ENCODE peak calls at places on chromosomes 7 and 10, in seven cellular contexts. U is neural progenitor cell, H is heart right ventricle, G is ascending aorta, T is Peyer's patch, S is PC-9, D is lower leg skin. N is an unnamed sample.

GRCh38 chr10:12448340-12448728 is 99.0 kb downstream of the CAMK1D start:
- DNase-seq in H (no peak), T (no peak), D (no peak), S (no peak), G (no peak), U (no peak), N (no peak)

GRCh38 chr7:6637544-6638229 is 569 bp downstream of the ZNF316 start:
- DNase-seq in H (no peak), D (no peak), T (peak), S (peak), G (peak), U (peak), N (no peak)

GRCh38 chr10:113187066-113187777 is 237.2 kb downstream of the TCF7L2 start:
- DNase-seq in G (no peak), S (no peak), H (peak), D (no peak), T (no peak), U (no peak), N (no peak)

GRCh38 chr10:111600772-111601171 is 523.9 kb downstream of the ADRA2A start:
- DNase-seq in U (peak), T (no peak), D (no peak), G (no peak), H (peak), S (no peak), N (no peak)

GRCh38 chr7:116139807-116140206 is 70.5 kb upstream of the TES start:
- DNase-seq in G (no peak), D (no peak), S (no peak), H (no peak), U (no peak), T (no peak), N (no peak)

GRCh38 chr7:101700424-101700823 is 71.3 kb upstream of the MYL10 start:
- DNase-seq in T (no peak), H (no peak), D (no peak), U (no peak), G (no peak), S (no peak), N (no peak)

GRCh38 chr7:81367335-81367801 is 402.5 kb downstream of the HGF start:
- DNase-seq in U (no peak), S (no peak), D (peak), T (no peak), H (no peak), G (no peak), N (peak)

GRCh38 chr10:114751856-114752255 is 69.7 kb upstream of the FHIP2A start:
- DNase-seq in S (no peak), D (no peak), H (no peak), U (no peak), T (no peak), G (no peak), N (no peak)

GRCh38 chr10:55630491-55631056 is 730.5 kb downstream of the ZWINT start:
- DNase-seq in T (no peak), S (no peak), G (no peak), D (no peak), U (peak), H (no peak), N (no peak)

GRCh38 chr7:46168671-46169383 is 247.8 kb upstream of the IGFBP3 start:
- DNase-seq in S (no peak), U (no peak), H (no peak), T (no peak), D (peak), G (no peak), N (no peak)

GRCh38 chr10:92920866-92921265 is 72.5 kb downstream of the EXOC6 start:
- DNase-seq in U (no peak), G (no peak), S (no peak), D (no peak), T (no peak), H (no peak), N (no peak)

GRCh38 chr10:30863516-30864210 is 168.0 kb downstream of the ZNF438 start:
- DNase-seq in T (no peak), H (no peak), S (no peak), D (no peak), G (no peak), U (no peak), N (no peak)

GRCh38 chr7:139572704-139573395 is 49.4 kb downstream of the CLEC2L start:
- DNase-seq in G (peak), H (no peak), S (no peak), T (no peak), D (no peak), U (no peak), N (no peak)

GRCh38 chr7:30896783-30897617 is 14.7 kb upstream of the AQP1 start:
- DNase-seq in D (no peak), G (no peak), S (no peak), T (no peak), H (no peak), U (no peak), N (no peak)

GRCh38 chr10:5317547-5318107 is 47.1 kb upstream of the UCN3 start:
- DNase-seq in D (no peak), S (peak), U (no peak), H (no peak), T (peak), G (no peak), N (no peak)

GRCh38 chr10:30151581-30152389 is 92.4 kb upstream of the JCAD start:
- DNase-seq in G (peak), D (peak), U (no peak), H (peak), T (no peak), S (peak), N (peak)

GRCh38 chr7:105577251-105577650 is 4.0 kb downstream of the EFCAB10 start:
- DNase-seq in D (no peak), T (no peak), H (no peak), S (no peak), G (no peak), U (no peak), N (no peak)

GRCh38 chr7:105578496-105578895 is 2.8 kb downstream of the EFCAB10 start:
- DNase-seq in D (no peak), T (no peak), H (no peak), U (no peak), S (no peak), G (no peak), N (no peak)

GRCh38 chr7:105583061-105583460 is 1.8 kb upstream of the EFCAB10 start:
- DNase-seq in T (no peak), H (no peak), S (no peak), U (no peak), D (no peak), G (no peak), N (no peak)

GRCh38 chr7:105581066-105581811 is at the start of gene EFCAB10:
- DNase-seq in H (peak), U (peak), D (no peak), T (peak), G (no peak), S (peak), N (peak)

GRCh38 chr7:105580022-105580740 is 1.1 kb downstream of the EFCAB10 start:
- DNase-seq in T (no peak), D (no peak), U (no peak), G (no peak), S (peak), H (no peak), N (no peak)
- TF ChIP-seq CTCF in T (no peak), D (no peak), U (peak), G (no peak), S (no peak), H (no peak), N (peak)

DNA sequence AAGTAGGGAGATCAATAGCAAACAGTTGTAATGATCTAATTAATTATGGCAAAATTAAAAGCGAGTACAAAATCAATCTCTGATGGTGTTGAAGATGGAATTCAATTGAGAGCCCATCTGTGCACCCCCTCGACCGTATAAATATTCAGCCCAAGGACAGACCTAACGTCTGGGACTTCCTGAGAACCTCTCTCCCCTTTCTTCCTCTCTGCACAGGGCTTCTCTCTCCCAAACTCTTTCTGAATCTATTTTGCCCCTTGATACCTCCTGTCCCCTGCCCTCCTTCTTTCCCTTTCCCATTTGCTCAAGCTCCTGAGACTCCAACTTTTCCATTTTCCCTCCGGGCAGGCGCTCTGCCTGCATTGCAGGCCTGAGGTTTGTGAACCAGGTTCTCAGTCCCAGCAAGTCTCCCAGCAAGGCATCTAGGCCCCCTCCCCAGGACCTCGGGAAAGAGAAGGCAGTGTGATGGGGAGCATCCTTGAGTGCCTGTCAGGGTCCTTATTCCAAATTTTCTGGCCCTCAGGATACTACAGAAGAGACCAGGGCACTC is 8.5 kb upstream of the PAX2 start:
- DNase-seq in G (no peak), D (no peak), H (no peak), S (no peak), T (no peak), U (no peak), N (no peak)
- H3K4me3 ChIP-seq in G (peak), D (no peak), H (no peak), S (no peak), T (no peak), U (no peak), N (no peak)

DNA sequence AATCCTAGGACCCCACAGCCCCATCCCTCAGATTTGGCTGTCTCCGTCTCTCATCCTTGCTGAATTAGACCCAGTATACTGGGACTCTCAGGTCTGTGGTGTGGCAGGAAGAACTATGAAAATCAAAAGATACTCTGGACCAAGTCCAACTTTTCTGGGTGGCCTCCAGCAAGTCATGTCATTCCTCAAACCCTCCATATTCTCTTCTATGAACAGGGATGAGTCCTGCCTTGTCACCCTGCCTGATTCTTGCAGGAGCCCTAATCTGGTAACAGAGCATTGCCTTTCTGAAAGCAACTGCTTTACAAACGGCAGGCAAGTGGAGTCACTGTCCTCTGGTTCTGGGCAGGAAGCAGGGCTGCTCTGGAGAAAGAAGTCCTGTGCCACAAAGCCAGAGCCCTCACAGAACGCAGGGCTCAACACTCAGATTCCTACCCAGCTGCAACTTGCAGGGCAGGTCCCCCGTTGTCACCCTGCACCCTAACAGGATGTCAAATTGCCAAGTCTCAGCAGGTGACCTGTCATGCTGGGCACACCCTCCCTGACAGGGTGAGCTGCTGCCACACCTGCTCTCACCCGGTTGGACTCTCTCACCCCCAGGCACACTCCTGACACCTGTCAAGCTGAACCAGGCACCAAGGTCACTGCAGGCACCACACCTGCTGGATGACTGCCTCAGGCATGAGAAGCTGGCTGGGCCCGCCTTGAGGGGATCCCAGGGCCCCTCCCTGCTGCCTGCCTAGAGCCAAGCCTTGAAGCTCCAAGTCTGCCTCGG is 227.7 kb downstream of the KCNMA1 start:
- DNase-seq in H (no peak), D (peak), T (no peak), G (no peak), U (no peak), S (peak), N (no peak)
- TF ChIP-seq CTCF in H (no peak), D (no peak), T (no peak), G (no peak), U (no peak), S (no peak), N (no peak)

GRCh38 chr7:2527505-2528464 is 8.2 kb downstream of the LFNG start:
- DNase-seq in H (peak), T (no peak), S (peak), D (no peak), U (no peak), G (no peak), N (no peak)
- H3K4me3 ChIP-seq in H (peak), T (no peak), S (peak), D (no peak), U (no peak), G (no peak), N (no peak)

DNA sequence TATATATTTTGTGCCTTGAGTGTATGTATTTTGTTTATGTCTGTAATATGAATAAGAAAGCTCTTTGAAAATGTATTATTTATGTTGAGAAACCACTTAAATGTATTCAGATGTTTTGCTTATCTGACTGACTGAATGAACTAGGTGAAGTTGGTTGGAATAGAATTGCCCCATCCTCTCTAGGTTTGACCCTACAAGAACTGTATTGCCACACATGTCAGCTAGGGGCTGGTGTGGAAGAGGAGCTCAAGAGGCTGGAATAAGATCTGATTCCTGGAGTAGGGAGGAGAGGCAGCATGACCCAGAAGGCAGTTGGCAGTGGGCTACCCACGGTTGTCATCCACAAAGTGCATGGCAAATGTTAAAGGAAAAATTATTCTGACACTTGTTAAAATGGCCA is 9.1 kb downstream of the SSMEM1 start:
- DNase-seq in G (no peak), U (no peak), H (no peak), S (no peak), D (no peak), T (no peak), N (no peak)
- TF ChIP-seq CTCF in G (no peak), U (peak), H (no peak), S (no peak), D (no peak), T (no peak), N (no peak)

GRCh38 chr7:73841689-73842247 is 548 bp downstream of the METTL27 start:
- DNase-seq in G (no peak), H (no peak), D (no peak), U (peak), S (peak), T (no peak), N (no peak)

GRCh38 chr7:73842248-73842895 is at the start of gene METTL27:
- DNase-seq in G (peak), T (peak), H (peak), D (peak), U (peak), S (peak), N (peak)

GRCh38 chr7:73839290-73839689 is 3.0 kb downstream of the METTL27 start:
- DNase-seq in U (no peak), H (no peak), T (no peak), G (no peak), S (no peak), D (no peak), N (no peak)

GRCh38 chr7:73839743-73840714 is 2.3 kb downstream of the METTL27 start:
- DNase-seq in H (no peak), T (no peak), U (no peak), D (no peak), S (no peak), G (no peak), N (no peak)

DNA sequence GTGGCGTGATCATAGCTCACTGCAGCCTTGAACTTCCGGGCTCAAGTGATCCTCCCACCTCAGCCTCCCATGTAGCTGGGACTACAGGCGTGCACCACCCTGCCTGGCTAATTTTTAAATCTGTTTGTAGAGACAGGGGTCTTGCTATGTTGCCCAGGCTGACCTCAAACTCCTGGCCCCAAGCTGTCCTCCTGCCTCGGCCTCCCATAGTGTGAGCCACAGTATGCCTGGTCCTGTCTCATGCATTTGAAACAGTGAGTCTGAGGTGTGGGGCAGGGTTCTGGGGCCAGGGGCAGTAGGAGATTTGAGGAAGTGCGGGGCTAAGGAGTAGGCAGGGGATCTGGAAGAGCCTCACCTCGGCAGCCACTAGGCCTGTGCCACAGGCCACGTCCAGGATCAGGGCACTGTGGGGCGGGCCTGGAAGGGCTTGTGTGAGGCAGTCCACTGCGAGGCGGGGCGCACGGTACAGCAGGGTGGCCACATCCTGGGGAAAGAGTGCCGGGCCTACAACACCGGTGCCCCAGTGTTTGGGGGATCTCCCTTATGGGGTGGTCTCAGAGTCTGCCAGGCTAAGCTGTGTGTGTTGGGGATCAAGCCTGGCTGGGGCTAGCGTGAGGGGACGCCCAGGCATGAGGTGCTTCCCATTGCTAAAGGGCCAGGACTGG is 1.5 kb downstream of the METTL27 start:
- DNase-seq in G (no peak), S (no peak), H (no peak), T (no peak), D (no peak), U (no peak), N (no peak)
- H3K4me3 ChIP-seq in G (no peak), S (no peak), H (no peak), T (no peak), D (no peak), U (no peak), N (no peak)

DNA sequence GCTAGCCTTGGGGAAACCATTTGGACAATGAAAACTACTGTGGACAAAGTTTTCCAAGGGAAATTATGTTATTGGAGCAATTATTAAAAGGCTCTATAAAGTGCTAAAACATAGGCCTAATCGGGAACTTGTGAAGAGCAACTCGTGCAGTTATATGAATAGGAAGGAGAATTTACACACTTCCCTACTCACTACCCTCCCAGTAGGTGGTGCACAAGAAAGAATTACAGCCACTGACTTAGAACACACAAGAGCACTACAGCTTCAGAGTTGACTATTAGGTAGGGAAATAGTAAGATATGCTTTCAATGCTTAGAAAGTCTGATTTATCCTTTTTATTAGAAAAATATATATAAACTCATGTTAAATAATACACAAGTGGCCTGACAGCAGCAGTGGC is 47.2 kb downstream of the GSAP start:
- DNase-seq in U (no peak), T (no peak), G (no peak), D (no peak), H (no peak), S (no peak), N (no peak)
- TF ChIP-seq CTCF in U (no peak), T (no peak), G (no peak), D (no peak), H (no peak), S (no peak), N (no peak)

GRCh38 chr10:17183110-17183509 is 18.4 kb downstream of the TRDMT1 start:
- DNase-seq in T (no peak), G (no peak), U (no peak), H (no peak), S (no peak), D (no peak), N (no peak)
- H3K4me3 ChIP-seq in T (no peak), G (no peak), U (no peak), H (no peak), S (no peak), D (no peak), N (no peak)

GRCh38 chr10:80459047-80459865 is 5.1 kb downstream of the TSPAN14 start:
- DNase-seq in D (peak), H (peak), T (peak), S (peak), U (peak), G (peak), N (no peak)

GRCh38 chr10:80455461-80456345 is 1.6 kb downstream of the TSPAN14 start:
- DNase-seq in U (no peak), S (no peak), D (no peak), G (no peak), T (no peak), H (no peak), N (no peak)

GRCh38 chr10:80458638-80459037 is 4.5 kb downstream of the TSPAN14 start:
- DNase-seq in U (no peak), G (no peak), H (no peak), D (no peak), T (no peak), S (no peak), N (no peak)

GRCh38 chr10:80458263-80458625 is 4.1 kb downstream of the TSPAN14 start:
- DNase-seq in D (no peak), G (no peak), U (no peak), S (no peak), H (no peak), T (no peak), N (no peak)

GRCh38 chr10:80457554-80458262 is 3.6 kb downstream of the TSPAN14 start:
- DNase-seq in S (no peak), U (peak), G (no peak), T (no peak), H (no peak), D (no peak), N (no peak)
- TF ChIP-seq CTCF in S (peak), U (peak), G (no peak), T (no peak), H (no peak), D (no peak), N (no peak)

N was measured in astrocyte of the cerebellum.